ENCODE peak calls at places on chromosomes 4 and X, in six cellular contexts. S is GM06990; N is stimulated activated CD4-positive, alpha-beta T cell treated with anti-CD3 and anti-CD28 coated beads, Interleukin-2, amount 100 ng/mL, for 48 hours; D is NCI-H1092; E is naive B cell; G is MCF 10A. L is an unnamed sample.

GRCh38 chr4:115165503-115165902 is 52.1 kb upstream of the NDST4 start:
- DNase-seq in E (no peak), S (no peak), N (no peak), G (no peak), D (no peak), L (no peak)

GRCh38 chrX:5916945-5917344 is 311.7 kb downstream of the NLGN4X start:
- DNase-seq in S (no peak), G (no peak), E (no peak), D (no peak), N (no peak), L (no peak)

GRCh38 chrX:153032397-153033118 is 23.7 kb upstream of the PNMA3 start:
- DNase-seq in N (peak), S (peak), D (peak), E (peak), G (peak), L (peak)

GRCh38 chrX:44903107-44903506 is 30.1 kb downstream of the KDM6A start:
- DNase-seq in D (no peak), G (peak), S (peak), N (no peak), E (no peak), L (no peak)

GRCh38 chr4:152427971-152428370 is 107.9 kb downstream of the FBXW7 start:
- DNase-seq in N (no peak), G (no peak), E (no peak), S (no peak), D (no peak), L (no peak)

GRCh38 chr4:53801373-53801772 is 210.1 kb upstream of the LNX1 start:
- DNase-seq in S (no peak), N (no peak), G (no peak), D (no peak), E (no peak), L (no peak)

GRCh38 chr4:142331132-142331531 is 515.0 kb downstream of the INPP4B start:
- DNase-seq in D (no peak), E (no peak), S (no peak), N (no peak), G (no peak), L (no peak)

GRCh38 chr4:77007358-77008230 is 58.0 kb downstream of the SEPTIN11 start:
- DNase-seq in G (peak), D (no peak), S (no peak), E (no peak), N (no peak), L (no peak)

GRCh38 chr4:118821590-118822293 is 14.2 kb downstream of the SEC24D start:
- DNase-seq in S (no peak), E (no peak), G (no peak), D (no peak), N (no peak), L (no peak)

GRCh38 chrX:84729809-84730208 is 227.6 kb upstream of the HDX start:
- DNase-seq in S (peak), N (peak), G (peak), E (no peak), D (peak), L (peak)

GRCh38 chr4:104989363-104989762 is 157.3 kb upstream of the TET2 start:
- DNase-seq in N (no peak), S (no peak), G (no peak), D (peak), E (no peak), L (no peak)

GRCh38 chr4:125319311-125319710 is 4.6 kb downstream of the FAT4 start:
- DNase-seq in N (no peak), E (no peak), G (no peak), S (no peak), D (no peak), L (no peak)

GRCh38 chr4:38531126-38531737 is 132.8 kb upstream of the KLF3 start:
- DNase-seq in S (no peak), G (no peak), D (no peak), N (no peak), E (no peak), L (no peak)

GRCh38 chrX:74015379-74016019 is 288.5 kb upstream of the ZCCHC13 start:
- DNase-seq in D (peak), N (peak), G (peak), S (peak), E (peak), L (peak)

GRCh38 chrX:19627533-19627932 is 112.2 kb upstream of the MAP3K15 start:
- DNase-seq in S (no peak), N (no peak), E (no peak), D (no peak), G (peak), L (no peak)

GRCh38 chr4:123889376-123889945 is 492.9 kb downstream of the SPRY1 start:
- DNase-seq in S (no peak), N (no peak), G (no peak), D (no peak), E (no peak), L (no peak)